ENCODE peak calls at places on chromosomes 11 and 22, in seven cellular contexts. X is GM12865, E is dorsolateral prefrontal cortex, J is thyroid gland, O is GM23338, V is cardiac fibroblast, L is lower lobe of right lung. A is an unnamed sample.

GRCh38 chr11:94310191-94310875 is 6.0 kb downstream of the IZUMO1R start:
- DNase-seq in V (no peak), L (no peak), O (no peak), J (no peak), X (no peak), E (no peak), A (no peak)

GRCh38 chr22:50307891-50308596 is 598 bp upstream of the PLXNB2 start:
- DNase-seq in O (no peak), J (no peak), L (no peak), E (no peak), X (no peak), V (no peak), A (no peak)

GRCh38 chr11:64856382-64857227 is 12.2 kb upstream of the CDC42BPG start:
- DNase-seq in O (no peak), E (no peak), V (peak), X (peak), J (peak), L (peak), A (peak)

GRCh38 chr22:17955611-17956379 is 68.6 kb downstream of the MICAL3 start:
- DNase-seq in E (no peak), O (no peak), V (no peak), X (no peak), J (no peak), L (no peak), A (no peak)

GRCh38 chr22:19700790-19701419 is 13.4 kb upstream of the SEPTIN5 start:
- DNase-seq in E (no peak), X (no peak), J (no peak), O (no peak), V (no peak), L (no peak), A (no peak)

GRCh38 chr11:10304495-10305261 is at the start of gene ADM:
- DNase-seq in O (peak), J (peak), X (peak), E (peak), V (peak), L (peak), A (peak)

GRCh38 chr11:113289341-113290187 is 24.8 kb upstream of the TTC12 start:
- DNase-seq in V (peak), E (peak), O (peak), L (no peak), J (peak), X (peak), A (peak)

GRCh38 chr11:79198898-79199250 is 242.0 kb downstream of the TENM4 start:
- DNase-seq in L (no peak), E (no peak), V (peak), X (no peak), O (no peak), J (peak), A (peak)

GRCh38 chr11:1545432-1545831 is 26.6 kb downstream of the DUSP8 start:
- DNase-seq in O (no peak), X (no peak), J (no peak), V (no peak), E (no peak), L (no peak), A (no peak)

GRCh38 chr22:39954584-39955055 is 5.6 kb upstream of the TMA7B start:
- DNase-seq in O (no peak), L (no peak), J (no peak), E (no peak), X (peak), V (peak), A (no peak)

GRCh38 chr22:22855617-22856308 is 31.9 kb upstream of the IGLL5 start:
- DNase-seq in X (peak), J (no peak), E (no peak), L (no peak), O (peak), V (peak), A (no peak)

GRCh38 chr11:120718171-120718570 is 206.6 kb downstream of the GRIK4 start:
- DNase-seq in X (no peak), O (no peak), J (no peak), L (no peak), V (no peak), E (no peak), A (no peak)

GRCh38 chr11:117519590-117519989 is 191.9 kb downstream of the CEP164 start:
- DNase-seq in V (no peak), O (no peak), L (peak), X (no peak), E (no peak), J (peak), A (no peak)

GRCh38 chr22:21642584-21643448 is 714 bp downstream of the SDF2L1 start:
- DNase-seq in V (peak), L (peak), O (peak), E (peak), X (peak), J (peak), A (peak)

GRCh38 chr22:23281406-23282088 is 101.2 kb downstream of the BCR start:
- DNase-seq in V (peak), X (peak), J (peak), E (peak), O (peak), L (peak), A (peak)

GRCh38 chr11:115385211-115385610 is 119.0 kb downstream of the CADM1 start:
- DNase-seq in X (no peak), E (no peak), L (no peak), O (no peak), V (no peak), J (no peak), A (no peak)

GRCh38 chr11:78189851-78190250 is 1.1 kb downstream of the USP35 start:
- DNase-seq in J (no peak), L (no peak), E (no peak), V (no peak), O (no peak), X (peak), A (no peak)

GRCh38 chr11:2481253-2481652 is 36.4 kb downstream of the KCNQ1 start:
- DNase-seq in V (no peak), X (no peak), L (no peak), O (no peak), J (no peak), E (no peak), A (peak)

GRCh38 chr11:128336203-128336602 is 251.2 kb downstream of the ETS1 start:
- DNase-seq in X (no peak), V (peak), J (peak), O (no peak), E (no peak), L (peak), A (no peak)

GRCh38 chr11:87359401-87359800 is 321.7 kb downstream of the TMEM135 start:
- DNase-seq in E (no peak), X (peak), L (no peak), J (peak), V (no peak), O (no peak), A (no peak)

GRCh38 chr11:95301497-95301896 is 70.5 kb upstream of the SESN3 start:
- DNase-seq in E (no peak), J (peak), X (no peak), V (no peak), L (peak), O (no peak), A (no peak)

GRCh38 chr22:27515091-27515523 is 286.4 kb downstream of the MN1 start:
- DNase-seq in V (no peak), E (no peak), X (no peak), O (no peak), J (peak), L (no peak), A (no peak)

GRCh38 chr11:97962758-97963157 is 1058.0 kb upstream of the CNTN5 start:
- DNase-seq in E (no peak), J (no peak), O (no peak), V (no peak), X (no peak), L (no peak), A (no peak)

GRCh38 chr22:44363980-44364749 is 51.4 kb upstream of the SHISAL1 start:
- DNase-seq in E (no peak), L (peak), X (no peak), J (peak), V (no peak), O (no peak), A (no peak)

GRCh38 chr11:46553746-46554204 is 40.0 kb downstream of the AMBRA1 start:
- DNase-seq in E (no peak), V (no peak), O (no peak), J (no peak), X (no peak), L (no peak), A (no peak)

GRCh38 chr22:47102648-47103047 is 340.2 kb downstream of the TBC1D22A start:
- DNase-seq in E (no peak), V (no peak), L (no peak), X (no peak), J (peak), O (peak), A (no peak)

GRCh38 chr22:27240298-27240885 is 561.2 kb downstream of the MN1 start:
- DNase-seq in O (no peak), E (no peak), X (no peak), V (no peak), J (peak), L (no peak), A (no peak)

DNA sequence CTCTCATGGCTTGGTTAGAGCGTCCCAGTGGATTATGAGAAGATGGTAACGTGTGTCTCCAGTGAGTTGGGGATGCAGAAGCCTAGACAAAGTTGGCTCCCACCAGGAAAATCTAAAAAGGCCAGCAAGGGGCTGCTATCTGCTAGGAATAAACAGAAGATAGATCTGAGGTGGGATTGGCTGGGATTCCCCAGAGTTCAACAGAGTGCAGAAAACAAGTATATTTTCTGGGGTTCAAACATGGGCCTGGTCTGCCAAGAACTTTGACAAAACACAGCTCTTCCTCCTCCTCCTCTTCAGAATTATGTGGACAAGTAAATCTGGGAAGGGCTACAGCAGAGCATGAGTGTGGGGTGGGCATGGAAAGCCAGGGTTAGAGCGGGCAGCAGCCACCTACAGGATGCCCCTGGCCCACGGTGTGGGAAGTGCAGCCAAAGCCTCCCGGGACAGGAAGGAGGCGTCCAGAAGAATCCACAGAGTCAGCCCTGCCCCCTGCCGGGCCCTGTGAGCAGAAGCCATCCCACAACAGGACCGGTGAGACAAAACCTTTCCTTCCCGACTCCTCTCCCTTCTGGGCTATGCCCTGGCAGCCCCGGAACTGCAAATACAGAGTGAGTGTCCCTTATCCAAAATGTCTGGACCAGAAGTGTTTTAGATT is 67.1 kb downstream of the CD82 start:
- DNase-seq in X (peak), L (no peak), V (peak), E (no peak), J (no peak), O (peak), A (peak)
- TF ChIP-seq CTCF in X (peak), L (peak), V (peak), E (peak), J (no peak), O (peak), A (peak)

GRCh38 chr11:111195192-111195591 is 50.3 kb upstream of the POU2AF2 start:
- DNase-seq in E (no peak), V (no peak), J (no peak), X (peak), O (no peak), L (no peak), A (no peak)

GRCh38 chr11:111194789-111195188 is 50.7 kb upstream of the POU2AF2 start:
- DNase-seq in X (peak), J (no peak), L (no peak), O (no peak), E (no peak), V (no peak), A (no peak)

GRCh38 chr11:111189466-111189865 is 56.1 kb upstream of the POU2AF2 start:
- DNase-seq in E (no peak), J (no peak), X (no peak), V (no peak), L (no peak), O (peak), A (peak)

DNA sequence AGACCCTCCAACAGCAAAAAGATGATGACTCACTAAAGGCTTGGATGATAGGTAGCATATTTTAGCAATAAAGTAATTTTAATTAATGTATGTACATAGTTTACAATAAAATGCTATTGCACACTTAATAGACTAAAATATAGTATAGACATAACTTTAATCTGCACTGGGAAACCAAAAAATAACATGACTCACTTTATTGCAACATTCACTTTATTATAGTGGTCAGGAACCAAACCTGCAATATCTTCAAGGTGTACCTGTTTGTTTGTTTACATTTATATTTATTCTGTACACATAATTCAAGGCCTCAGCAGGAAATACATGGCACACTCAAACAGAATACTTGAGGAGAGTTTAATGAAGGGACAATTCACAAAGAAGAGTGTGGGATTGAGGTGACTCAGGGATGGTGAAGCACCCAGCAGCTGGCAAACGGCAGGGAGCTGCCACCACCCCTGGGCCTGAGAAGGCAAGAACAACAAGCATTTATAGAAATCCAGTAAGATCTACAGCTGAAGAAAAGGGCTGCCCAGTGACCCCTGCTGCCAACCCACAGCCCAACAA is 51.5 kb upstream of the POU2AF2 start:
- DNase-seq in J (no peak), L (no peak), V (peak), X (no peak), E (no peak), O (no peak), A (peak)
- TF ChIP-seq CTCF in J (no peak), L (no peak), V (no peak), X (no peak), E (no peak), O (no peak), A (no peak)

DNA sequence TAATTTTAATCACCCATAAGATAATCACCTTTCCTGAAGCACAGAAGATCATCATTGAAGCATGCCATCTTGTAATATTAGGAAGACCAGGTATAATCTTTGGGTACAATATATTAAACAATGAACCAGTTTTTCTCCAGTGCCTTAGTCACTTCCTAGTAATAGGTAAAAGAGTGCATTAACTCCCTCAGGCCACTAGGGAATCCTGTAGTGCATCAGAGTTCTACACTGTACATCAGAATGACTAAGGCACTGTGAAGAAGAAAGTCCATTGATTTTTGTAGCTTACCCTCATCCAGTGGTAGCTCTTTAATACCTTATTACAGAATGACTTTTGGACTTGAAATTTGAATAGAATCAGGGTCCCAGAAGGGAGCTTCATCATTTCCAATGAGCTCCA is 4.5 kb downstream of the C11orf87 start:
- DNase-seq in V (peak), J (no peak), O (peak), X (no peak), E (no peak), L (no peak), A (peak)
- TF ChIP-seq CTCF in V (peak), J (no peak), O (no peak), X (peak), E (peak), L (no peak), A (peak)

DNA sequence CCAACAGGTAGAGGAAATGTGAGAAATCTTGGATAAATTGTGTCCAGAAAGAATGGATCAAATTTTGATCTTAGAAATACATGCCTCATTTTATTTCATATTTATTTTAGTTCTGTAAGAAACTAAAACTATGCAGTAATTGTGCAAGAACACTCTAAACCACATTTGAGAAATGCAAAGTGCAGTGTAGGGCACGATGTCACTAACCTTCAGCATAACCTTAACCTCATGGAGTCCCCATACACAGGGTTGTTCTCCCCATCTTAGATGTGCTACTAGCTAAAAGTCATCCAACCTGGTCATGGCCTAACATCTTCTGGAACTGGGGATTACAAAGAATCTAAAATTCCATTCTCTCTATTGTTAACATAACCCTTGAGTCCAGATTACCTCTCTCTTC is 48.4 kb upstream of the ARHGAP42 start:
- DNase-seq in J (no peak), X (no peak), E (no peak), L (no peak), O (no peak), V (peak), A (no peak)
- TF ChIP-seq CTCF in J (no peak), X (no peak), E (no peak), L (no peak), O (no peak), V (no peak), A (no peak)

GRCh38 chr11:44766112-44766971 is 39.6 kb downstream of the TSPAN18 start:
- DNase-seq in E (no peak), J (peak), X (no peak), L (no peak), V (peak), O (peak), A (no peak)
- TF ChIP-seq CTCF in E (no peak), J (no peak), X (no peak), L (no peak), V (no peak), O (no peak), A (no peak)

GRCh38 chr11:86212212-86212611 is 32.3 kb upstream of the EED start:
- DNase-seq in O (no peak), V (no peak), L (no peak), E (no peak), J (no peak), X (no peak), A (no peak)

GRCh38 chr11:86210898-86211297 is 33.7 kb upstream of the EED start:
- DNase-seq in J (no peak), L (no peak), E (no peak), V (no peak), O (no peak), X (no peak), A (no peak)

GRCh38 chr11:86211619-86212018 is 32.9 kb upstream of the EED start:
- DNase-seq in J (no peak), E (no peak), O (no peak), X (peak), L (no peak), V (no peak), A (peak)

GRCh38 chr11:86218125-86219081 is 26.1 kb upstream of the EED start:
- DNase-seq in J (peak), E (peak), X (peak), V (peak), L (peak), O (peak), A (peak)

DNA sequence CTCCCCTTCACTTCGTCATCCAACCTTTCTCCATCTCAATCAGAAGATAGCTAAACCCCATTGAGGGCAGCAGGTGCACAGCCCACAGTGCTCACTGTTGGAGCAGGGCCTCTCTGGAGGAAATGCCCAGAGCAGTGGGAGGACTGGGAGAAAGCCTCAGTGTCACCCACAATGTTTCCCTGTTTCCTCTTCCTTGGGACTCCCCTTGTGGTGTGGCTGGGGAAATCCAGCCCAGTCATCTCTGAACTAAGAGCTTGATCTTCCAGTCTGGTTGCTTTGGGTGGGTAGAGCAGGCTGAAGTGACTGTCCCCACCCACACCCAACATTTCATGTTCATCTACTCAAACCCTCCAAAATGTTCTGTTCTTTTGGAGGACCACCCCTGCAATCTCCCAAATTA is 29.8 kb upstream of the EED start:
- DNase-seq in J (no peak), E (no peak), O (no peak), X (peak), V (peak), L (no peak), A (peak)
- TF ChIP-seq CTCF in J (no peak), E (no peak), O (no peak), X (no peak), V (peak), L (no peak), A (peak)

GRCh38 chr22:34946339-34946985 is 119.5 kb upstream of the ISX start:
- DNase-seq in L (no peak), X (peak), O (no peak), E (no peak), J (no peak), V (no peak), A (no peak)

GRCh38 chr22:34943830-34944229 is 122.1 kb upstream of the ISX start:
- DNase-seq in X (peak), E (no peak), J (no peak), O (peak), L (no peak), V (no peak), A (no peak)
- TF ChIP-seq CTCF in X (no peak), E (no peak), J (no peak), O (peak), L (no peak), V (no peak), A (no peak)

GRCh38 chr11:8265681-8266241 is 2.1 kb upstream of the LMO1 start:
- DNase-seq in J (no peak), X (no peak), E (no peak), O (peak), L (peak), V (no peak), A (no peak)
- TF ChIP-seq CTCF in J (no peak), X (no peak), E (no peak), O (peak), L (no peak), V (peak), A (peak)

DNA sequence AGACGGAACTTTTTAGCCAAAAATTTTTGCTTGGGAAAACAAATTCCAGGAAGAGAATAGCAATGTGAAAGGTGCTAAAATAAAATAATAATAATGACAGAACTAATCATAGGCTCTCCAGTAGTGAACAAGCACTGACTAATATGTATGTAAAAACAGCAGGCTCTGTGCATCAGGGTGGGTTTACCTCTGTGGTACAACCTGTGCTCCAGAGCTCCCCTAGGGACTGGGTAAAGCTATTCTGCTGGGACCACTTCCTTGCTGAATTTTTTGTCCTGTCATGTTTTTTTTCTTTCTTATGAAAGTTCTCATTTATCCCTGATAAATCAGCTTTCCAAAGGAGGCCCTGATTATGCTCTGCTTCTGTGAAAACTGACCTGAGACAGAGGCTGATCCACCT is 18.8 kb downstream of the LUZP2 start:
- DNase-seq in L (no peak), V (no peak), O (peak), E (no peak), J (no peak), X (no peak), A (no peak)
- TF ChIP-seq CTCF in L (no peak), V (no peak), O (peak), E (no peak), J (no peak), X (no peak), A (no peak)

GRCh38 chr11:134999490-135000066 is 587.5 kb upstream of the B3GAT1 start:
- DNase-seq in V (no peak), O (peak), L (no peak), E (no peak), X (no peak), J (no peak), A (no peak)
- TF ChIP-seq CTCF in V (no peak), O (peak), L (no peak), E (no peak), X (no peak), J (no peak), A (no peak)